ENCODE peak calls at places on chromosomes 16 and 17, in ten cellular contexts. G, Y, P, F, C, E, Q, A, O and N are unnamed samples.

GRCh38 chr16:27254262-27254811 is 14.2 kb downstream of the NSMCE1 start:
- DNase-seq in G (no peak), Y (no peak), P (no peak), F (no peak), C (no peak), E (no peak), Q (peak; percentile 49), A (no peak), O (no peak), N (no peak)

GRCh38 chr17:45940826-45941225 is 46.5 kb downstream of the MAPT start:
- DNase-seq in G (no peak), Y (no peak), P (no peak), F (no peak), C (no peak), E (no peak), Q (no peak), A (no peak), O (peak; percentile 65), N (no peak)

GRCh38 chr17:47956818-47957590 is 679 bp downstream of the PRR15L start:
- DNase-seq in G (no peak), Y (peak; percentile 64), P (no peak), F (peak; percentile 64), C (no peak), E (no peak), Q (no peak), A (no peak), O (no peak), N (no peak)

GRCh38 chr16:66717112-66717675 is 20.7 kb upstream of the CMTM4 start:
- DNase-seq in G (no peak), Y (no peak), P (peak; percentile 86), F (no peak), C (peak; percentile 31), E (peak; percentile 84), Q (peak; percentile 49), A (no peak), O (no peak), N (peak; percentile 14)

GRCh38 chr17:6639651-6640535 is 618 bp downstream of the KIAA0753 start:
- DNase-seq in G (no peak), Y (no peak), P (peak; percentile 46), F (no peak), C (peak; percentile 52), E (peak; percentile 51), Q (peak; percentile 72), A (no peak), O (no peak), N (peak; percentile 21)

GRCh38 chr16:87416826-87417471 is 24.8 kb downstream of the MAP1LC3B start:
- DNase-seq in G (no peak), Y (peak; percentile 40), P (peak; percentile 30), F (no peak), C (no peak), E (peak; percentile 46), Q (peak; percentile 60), A (no peak), O (no peak), N (no peak)

GRCh38 chr17:28735242-28735722 is 6.7 kb downstream of the NEK8 start:
- DNase-seq in G (no peak), Y (peak; percentile 85), P (no peak), F (no peak), C (no peak), E (no peak), Q (no peak), A (no peak), O (no peak), N (no peak)

GRCh38 chr17:80382956-80383355 is 32.0 kb upstream of the ENDOV start:
- DNase-seq in G (no peak), Y (no peak), P (no peak), F (no peak), C (peak; percentile 7), E (no peak), Q (no peak), A (no peak), O (no peak), N (no peak)

GRCh38 chr16:23270654-23271053 is 31.4 kb upstream of the SCNN1B start:
- DNase-seq in G (no peak), Y (no peak), P (no peak), F (no peak), C (no peak), E (no peak), Q (no peak), A (no peak), O (no peak), N (no peak)

GRCh38 chr16:46607529-46607928 is 13.7 kb downstream of the SHCBP1 start:
- DNase-seq in G (peak; percentile 46), Y (peak; percentile 44), P (peak; percentile 44), F (no peak), C (no peak), E (peak; percentile 54), Q (peak; percentile 73), A (no peak), O (no peak), N (no peak)

GRCh38 chr16:19521471-19522368 is at the start of gene GDE1:
- DNase-seq in G (peak; percentile 69), Y (peak; percentile 75), P (peak; percentile 73), F (peak; percentile 90), C (peak; percentile 97), E (peak; percentile 85), Q (peak; percentile 94), A (peak; percentile 82), O (peak; percentile 96), N (peak; percentile 95)
- H3K4me1 ChIP-seq in G (peaks cover 48% of the 10 kb centered on the region), Y (peaks cover 68% of the 10 kb centered on the region), P (peaks cover 6% of the 10 kb centered on the region), F (peaks cover 13% of the 10 kb centered on the region), C (peaks cover 13% of the 10 kb centered on the region), E (peaks cover 4% of the 10 kb centered on the region), Q (peaks cover 9% of the 10 kb centered on the region), A (peaks cover 6% of the 10 kb centered on the region), O (peaks cover 28% of the 10 kb centered on the region), N (peaks cover 24% of the 10 kb centered on the region)

DNA sequence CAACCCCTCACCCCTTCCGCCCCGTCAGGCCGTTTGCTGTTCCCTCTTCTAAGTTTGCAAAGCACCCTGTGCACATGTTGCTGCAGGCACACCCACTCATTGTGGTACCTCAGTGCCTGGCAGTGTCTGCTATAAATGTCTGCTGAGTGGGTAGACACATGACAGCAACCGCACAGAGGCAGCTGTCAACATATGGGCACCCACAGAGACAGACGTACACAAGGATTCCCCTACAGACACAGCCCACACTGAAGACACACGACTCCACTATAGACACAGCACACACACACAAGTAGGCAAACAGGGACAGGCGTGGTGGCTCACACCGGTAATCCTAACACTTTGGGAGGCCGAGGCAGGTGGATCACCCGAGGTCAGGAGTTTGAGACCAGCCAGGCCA is 17.8 kb upstream of the CRK start:
- DNase-seq in G (no peak), Y (no peak), P (no peak), F (no peak), C (no peak), E (no peak), Q (no peak), A (no peak), O (no peak), N (no peak)
- H3K4me1 ChIP-seq in G (no peaks in the 10 kb centered on the region), Y (no peaks in the 10 kb centered on the region), P (no peaks in the 10 kb centered on the region), F (no peaks in the 10 kb centered on the region), C (no peaks in the 10 kb centered on the region), E (no peaks in the 10 kb centered on the region), Q (peaks cover 17% of the 10 kb centered on the region), A (no peaks in the 10 kb centered on the region), O (no peaks in the 10 kb centered on the region), N (no peaks in the 10 kb centered on the region)

GRCh38 chr16:49461517-49461951 is 87.9 kb downstream of the C16orf78 start:
- DNase-seq in G (no peak), Y (no peak), P (no peak), F (no peak), C (no peak), E (no peak), Q (no peak), A (no peak), O (peak; percentile 2), N (no peak)

GRCh38 chr16:49462356-49462988 is 88.9 kb downstream of the C16orf78 start:
- DNase-seq in G (no peak), Y (no peak), P (no peak), F (no peak), C (no peak), E (no peak), Q (no peak), A (no peak), O (no peak), N (no peak)

GRCh38 chr16:49459953-49460735 is 86.5 kb downstream of the C16orf78 start:
- DNase-seq in G (no peak), Y (no peak), P (no peak), F (no peak), C (no peak), E (no peak), Q (no peak), A (no peak), O (peak; percentile 11), N (no peak)

GRCh38 chr16:49462989-49463371 is 89.4 kb downstream of the C16orf78 start:
- DNase-seq in G (no peak), Y (no peak), P (no peak), F (no peak), C (no peak), E (no peak), Q (no peak), A (no peak), O (peak; percentile 17), N (no peak)

GRCh38 chr16:49460786-49461470 is 87.3 kb downstream of the C16orf78 start:
- DNase-seq in G (no peak), Y (no peak), P (no peak), F (no peak), C (no peak), E (no peak), Q (no peak), A (no peak), O (peak; percentile 7), N (no peak)
- H3K4me1 ChIP-seq in G (no peaks in the 10 kb centered on the region), Y (no peaks in the 10 kb centered on the region), P (no peaks in the 10 kb centered on the region), F (no peaks in the 10 kb centered on the region), C (peaks cover 3% of the 10 kb centered on the region), E (no peaks in the 10 kb centered on the region), Q (peaks cover 2% of the 10 kb centered on the region), A (no peaks in the 10 kb centered on the region), O (no peaks in the 10 kb centered on the region), N (no peaks in the 10 kb centered on the region)

GRCh38 chr17:2435852-2436251 is 35.0 kb upstream of the MNT start:
- DNase-seq in G (no peak), Y (no peak), P (no peak), F (peak; percentile 82), C (no peak), E (no peak), Q (no peak), A (no peak), O (no peak), N (no peak)

GRCh38 chr17:2438823-2439222 is 38.0 kb upstream of the MNT start:
- DNase-seq in G (no peak), Y (no peak), P (peak; percentile 81), F (no peak), C (no peak), E (peak; percentile 85), Q (peak; percentile 76), A (no peak), O (no peak), N (no peak)

GRCh38 chr17:2436516-2436915 is 35.7 kb upstream of the MNT start:
- DNase-seq in G (no peak), Y (no peak), P (no peak), F (peak; percentile 79), C (no peak), E (no peak), Q (no peak), A (no peak), O (no peak), N (no peak)

GRCh38 chr17:2435181-2435741 is 34.4 kb upstream of the MNT start:
- DNase-seq in G (no peak), Y (no peak), P (peak; percentile 32), F (no peak), C (no peak), E (peak; percentile 45), Q (no peak), A (no peak), O (no peak), N (no peak)

DNA sequence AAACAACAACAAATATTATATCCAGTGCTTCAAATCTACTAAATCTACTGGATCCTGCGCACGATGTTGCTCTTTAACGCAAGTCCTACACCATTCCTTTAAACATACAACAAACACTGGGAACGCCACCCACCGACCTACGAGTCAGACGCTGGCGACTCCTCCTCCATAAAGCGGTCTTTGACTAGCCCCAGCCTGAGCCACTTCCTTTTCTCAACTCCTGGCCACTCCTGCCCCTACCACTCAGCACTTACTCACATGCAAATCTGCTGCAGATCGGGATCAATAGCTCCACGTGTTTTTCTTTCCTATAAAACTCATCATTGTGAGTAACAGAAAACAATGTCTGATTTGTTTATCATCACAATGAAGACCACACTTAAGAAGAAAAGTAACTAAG is 32.8 kb upstream of the MNT start:
- DNase-seq in G (no peak), Y (no peak), P (peak; percentile 43), F (no peak), C (no peak), E (peak; percentile 60), Q (no peak), A (no peak), O (no peak), N (no peak)
- H3K4me1 ChIP-seq in G (no peaks in the 10 kb centered on the region), Y (no peaks in the 10 kb centered on the region), P (peaks cover 20% of the 10 kb centered on the region), F (no peaks in the 10 kb centered on the region), C (peaks cover 2% of the 10 kb centered on the region), E (no peaks in the 10 kb centered on the region), Q (no peaks in the 10 kb centered on the region), A (no peaks in the 10 kb centered on the region), O (no peaks in the 10 kb centered on the region), N (no peaks in the 10 kb centered on the region)